ENCODE peak calls at places on chromosomes 12 and 14, in four cellular contexts. One of them, this sample, is unnamed.

GRCh38 chr14:61551419-61551818 is 143.9 kb upstream of the HIF1A start:
- DNase-seq in A549: no peak
- DNase-seq in nucleus accumbens: no peak
- DNase-seq in left ventricle myocardium superior: no peak
- DNase-seq in this sample: no peak

GRCh38 chr14:54805521-54806322 is 96.9 kb downstream of the GCH1 start:
- DNase-seq in A549: peak
- DNase-seq in nucleus accumbens: no peak
- DNase-seq in left ventricle myocardium superior: peak
- DNase-seq in this sample: peak

GRCh38 chr12:24489939-24490338 is 459.0 kb downstream of the BCAT1 start:
- DNase-seq in A549: no peak
- DNase-seq in nucleus accumbens: no peak
- DNase-seq in left ventricle myocardium superior: no peak
- DNase-seq in this sample: no peak

GRCh38 chr14:29475641-29476040 is 452.0 kb downstream of the PRKD1 start:
- DNase-seq in A549: no peak
- DNase-seq in nucleus accumbens: no peak
- DNase-seq in left ventricle myocardium superior: no peak
- DNase-seq in this sample: no peak

GRCh38 chr12:27965411-27965810 is 7.1 kb downstream of the PTHLH start:
- DNase-seq in A549: no peak
- DNase-seq in nucleus accumbens: no peak
- DNase-seq in left ventricle myocardium superior: no peak
- DNase-seq in this sample: no peak

GRCh38 chr14:100076630-100077029 is 11.4 kb downstream of the EVL start:
- DNase-seq in A549: no peak
- DNase-seq in nucleus accumbens: no peak
- DNase-seq in left ventricle myocardium superior: peak
- DNase-seq in this sample: no peak

GRCh38 chr14:69643430-69644200 is 32.2 kb downstream of the SUSD6 start:
- DNase-seq in A549: peak
- DNase-seq in nucleus accumbens: no peak
- DNase-seq in left ventricle myocardium superior: peak
- DNase-seq in this sample: no peak

GRCh38 chr12:66409195-66409871 is 107.0 kb downstream of the HELB start:
- DNase-seq in A549: peak
- DNase-seq in nucleus accumbens: no peak
- DNase-seq in left ventricle myocardium superior: no peak
- DNase-seq in this sample: peak

GRCh38 chr14:20657216-20658211 is 16.0 kb upstream of the OR6S1 start:
- DNase-seq in A549: peak
- DNase-seq in nucleus accumbens: no peak
- DNase-seq in left ventricle myocardium superior: no peak
- DNase-seq in this sample: no peak

GRCh38 chr12:57853864-57854556 is 7.5 kb upstream of the CTDSP2 start:
- DNase-seq in A549: no peak
- DNase-seq in nucleus accumbens: no peak
- DNase-seq in left ventricle myocardium superior: no peak
- DNase-seq in this sample: no peak

GRCh38 chr14:101916816-101917412 is 47.5 kb upstream of the DYNC1H1 start:
- DNase-seq in A549: no peak
- DNase-seq in nucleus accumbens: no peak
- DNase-seq in left ventricle myocardium superior: no peak
- DNase-seq in this sample: no peak

GRCh38 chr12:115209230-115209629 is 525.3 kb upstream of the TBX3 start:
- DNase-seq in A549: no peak
- DNase-seq in nucleus accumbens: no peak
- DNase-seq in left ventricle myocardium superior: no peak
- DNase-seq in this sample: no peak

GRCh38 chr12:104866286-104866685 is 91.8 kb downstream of the SLC41A2 start:
- DNase-seq in A549: no peak
- DNase-seq in nucleus accumbens: no peak
- DNase-seq in left ventricle myocardium superior: no peak
- DNase-seq in this sample: no peak

GRCh38 chr12:22355011-22355580 is 20.6 kb upstream of the ST8SIA1 start:
- DNase-seq in A549: no peak
- DNase-seq in nucleus accumbens: no peak
- DNase-seq in left ventricle myocardium superior: no peak
- DNase-seq in this sample: no peak

GRCh38 chr12:131985145-131985875 is 35.6 kb downstream of the EP400 start:
- DNase-seq in A549: no peak
- DNase-seq in nucleus accumbens: no peak
- DNase-seq in left ventricle myocardium superior: peak
- DNase-seq in this sample: no peak

GRCh38 chr12:28253175-28253641 is 63.0 kb downstream of the CCDC91 start:
- DNase-seq in A549: no peak
- DNase-seq in nucleus accumbens: no peak
- DNase-seq in left ventricle myocardium superior: no peak
- DNase-seq in this sample: peak

GRCh38 chr12:106145539-106146447 is 7.0 kb upstream of the NUAK1 start:
- DNase-seq in A549: no peak
- DNase-seq in nucleus accumbens: no peak
- DNase-seq in left ventricle myocardium superior: peak
- DNase-seq in this sample: no peak

GRCh38 chr14:89921896-89922548 is 32.5 kb downstream of the EFCAB11 start:
- DNase-seq in A549: no peak
- DNase-seq in nucleus accumbens: no peak
- DNase-seq in left ventricle myocardium superior: no peak
- DNase-seq in this sample: no peak

GRCh38 chr12:105330283-105330937 is at the start of gene C12orf75:
- DNase-seq in A549: peak
- DNase-seq in nucleus accumbens: peak
- DNase-seq in left ventricle myocardium superior: peak
- DNase-seq in this sample: peak

GRCh38 chr12:80313184-80313583 is 130.9 kb upstream of the PTPRQ start:
- DNase-seq in A549: no peak
- DNase-seq in nucleus accumbens: no peak
- DNase-seq in left ventricle myocardium superior: no peak
- DNase-seq in this sample: no peak

GRCh38 chr12:69653703-69654102 is 43.0 kb upstream of the LRRC10 start:
- DNase-seq in A549: no peak
- DNase-seq in nucleus accumbens: no peak
- DNase-seq in left ventricle myocardium superior: no peak
- DNase-seq in this sample: no peak

GRCh38 chr12:75635606-75636444 is 124.4 kb upstream of the KRR1 start:
- DNase-seq in A549: peak
- DNase-seq in nucleus accumbens: no peak
- DNase-seq in left ventricle myocardium superior: no peak
- DNase-seq in this sample: peak

GRCh38 chr12:52395761-52396434 is 10.2 kb downstream of the KRT82 start:
- DNase-seq in A549: peak
- DNase-seq in nucleus accumbens: no peak
- DNase-seq in left ventricle myocardium superior: peak
- DNase-seq in this sample: no peak